ENCODE peak calls at places on chromosomes 16 and 17, in six cellular contexts. D, R, F, I, H and P are unnamed samples.
A peak's percentile ranks its signal among the peaks of the same experiment; 100 is the strongest.

GRCh38 chr17:66098040-66098439 is 93.9 kb downstream of the CEP112 start:
- DNase-seq in F (no peak), I (no peak), D (peak; percentile 58), R (no peak), H (no peak), P (no peak)

GRCh38 chr16:56708418-56708817 is 21.5 kb upstream of the NUP93 start:
- DNase-seq in I (no peak), H (no peak), R (no peak), F (no peak), D (no peak), P (no peak)

GRCh38 chr16:30369091-30369937 is 980 bp downstream of the TBC1D10B start:
- DNase-seq in R (peak; percentile 58), D (no peak), I (no peak), H (peak; percentile 37), F (no peak), P (no peak)

GRCh38 chr16:67258160-67258835 is 9.5 kb downstream of the SLC9A5 start:
- DNase-seq in R (no peak), D (no peak), H (no peak), I (no peak), F (peak; percentile 17), P (peak; percentile 86)

GRCh38 chr17:5821057-5821456 is 236.7 kb upstream of the NLRP1 start:
- DNase-seq in F (peak; percentile 26), R (peak; percentile 14), I (no peak), D (peak; percentile 29), H (peak; percentile 45), P (no peak)

GRCh38 chr17:65697661-65698060 is 136.2 kb upstream of the AXIN2 start:
- DNase-seq in F (no peak), I (no peak), H (no peak), D (no peak), R (no peak), P (no peak)

GRCh38 chr17:58028591-58028990 is 21.5 kb upstream of the SRSF1 start:
- DNase-seq in D (no peak), I (no peak), F (no peak), R (no peak), H (no peak), P (no peak)

GRCh38 chr16:89472711-89473075 is 17.7 kb downstream of the ANKRD11 start:
- DNase-seq in I (no peak), D (no peak), R (no peak), F (no peak), H (no peak), P (no peak)

GRCh38 chr17:44759096-44759915 is 518 bp downstream of the ADAM11 start:
- DNase-seq in D (no peak), H (no peak), R (no peak), I (no peak), F (peak; percentile 48), P (no peak)

GRCh38 chr17:27535178-27535928 is 79.1 kb downstream of the KSR1 start:
- DNase-seq in F (no peak), H (peak; percentile 59), R (no peak), D (peak; percentile 44), I (no peak), P (peak; percentile 62)

GRCh38 chr16:48277158-48277557 is 29.8 kb upstream of the ABCC11 start:
- DNase-seq in I (no peak), D (no peak), R (no peak), H (no peak), F (no peak), P (no peak)

GRCh38 chr17:81717049-81717765 is 5.1 kb downstream of the SLC25A10 start:
- DNase-seq in R (no peak), H (no peak), D (no peak), I (no peak), F (no peak), P (no peak)

GRCh38 chr16:67283039-67283825 is 3.9 kb downstream of the PLEKHG4 start:
- DNase-seq in R (no peak), F (no peak), I (no peak), D (peak; percentile 44), H (peak; percentile 48), P (no peak)

GRCh38 chr17:29567362-29568330 is 809 bp upstream of the ABHD15 start:
- DNase-seq in D (peak; percentile 25), F (peak; percentile 83), I (peak; percentile 64), R (peak; percentile 84), H (peak; percentile 79), P (no peak)

GRCh38 chr17:927611-928461 is 51.7 kb downstream of the NXN start:
- DNase-seq in F (no peak), D (peak; percentile 97), R (no peak), H (peak; percentile 98), I (no peak), P (peak; percentile 23)

DNA sequence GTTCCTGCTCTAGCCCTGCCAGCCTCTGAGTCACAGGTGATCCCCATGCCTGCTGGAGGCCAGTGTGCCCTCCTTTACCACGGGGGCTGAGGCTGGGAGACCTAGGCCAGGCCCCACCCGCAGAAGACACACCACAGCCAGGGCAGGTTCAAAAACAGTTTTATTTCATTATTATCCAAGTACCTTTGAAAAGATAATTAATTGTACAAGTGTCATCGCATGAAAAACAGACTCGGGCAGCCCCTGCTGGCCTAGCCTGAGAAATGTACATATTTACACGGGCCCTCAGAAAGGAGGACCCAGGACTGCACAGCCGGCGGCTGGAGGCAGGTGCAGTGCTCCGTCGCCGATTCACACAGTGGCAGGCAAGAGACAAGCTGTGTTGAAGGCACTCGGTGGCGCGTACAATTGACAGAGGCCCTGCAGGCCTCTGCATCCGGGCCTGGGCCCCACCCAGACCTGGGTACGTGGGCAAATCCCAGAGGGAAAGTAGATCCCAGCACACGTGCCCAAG is 4.4 kb downstream of the PDIA2 start:
- DNase-seq in R (no peak), D (no peak), I (no peak), F (no peak), H (no peak), P (no peak)
- H4K91ac ChIP-seq in R (no peak overlapping the region), D (no peak overlapping the region), I (no peak overlapping the region), F (no peak overlapping the region), H (no peak overlapping the region), P (no peak overlapping the region)

GRCh38 chr17:13492351-13493122 is 109.2 kb downstream of the HS3ST3A1 start:
- DNase-seq in F (no peak), R (no peak), H (no peak), I (no peak), D (no peak), P (no peak)
- H3K27ac ChIP-seq in F (no peak overlapping the region), R (no peak overlapping the region), H (no peak overlapping the region), I (no peak overlapping the region), D (no peak overlapping the region), P (no peak overlapping the region)

GRCh38 chr17:39513915-39514314 is 52.6 kb downstream of the CDK12 start:
- DNase-seq in F (no peak), D (no peak), H (no peak), R (no peak), I (no peak), P (no peak)
- H4K91ac ChIP-seq in F (no peak overlapping the region), D (no peak overlapping the region), H (no peak overlapping the region), R (no peak overlapping the region), I (no peak overlapping the region), P (no peak overlapping the region)

DNA sequence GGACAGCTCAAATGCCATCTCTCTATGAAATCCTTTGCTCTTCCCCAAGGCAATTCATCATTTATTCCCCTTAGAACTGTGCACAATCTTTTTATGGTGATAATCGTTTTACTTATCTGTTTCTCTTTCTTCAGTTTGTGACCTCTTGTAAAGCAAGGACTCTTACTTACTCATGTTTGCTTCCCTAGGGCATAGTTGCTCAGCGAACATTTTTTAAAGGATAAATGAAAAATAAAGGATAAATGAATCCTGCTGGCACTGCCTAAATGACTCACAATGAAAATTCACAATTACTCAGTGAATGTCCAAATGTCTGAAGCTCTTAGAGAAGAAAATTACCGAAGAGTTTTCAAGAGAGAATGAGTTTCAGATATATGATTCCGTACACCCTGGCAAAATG is 671.7 kb downstream of the CDH11 start:
- DNase-seq in D (peak; percentile 30), R (no peak), F (no peak), I (no peak), H (no peak), P (no peak)
- H3K27ac ChIP-seq in D (no peak overlapping the region), R (no peak overlapping the region), F (no peak overlapping the region), I (no peak overlapping the region), H (no peak overlapping the region), P (no peak overlapping the region)

GRCh38 chr16:55242667-55243066 is 81.3 kb upstream of the IRX6 start:
- DNase-seq in F (peak; percentile 63), D (no peak), R (no peak), I (no peak), H (no peak), P (no peak)

GRCh38 chr16:55236655-55237054 is 87.3 kb upstream of the IRX6 start:
- DNase-seq in I (no peak), R (no peak), F (no peak), D (no peak), H (no peak), P (no peak)

GRCh38 chr16:55240933-55241332 is 83.1 kb upstream of the IRX6 start:
- DNase-seq in I (no peak), R (no peak), H (no peak), D (no peak), F (peak; percentile 46), P (no peak)

DNA sequence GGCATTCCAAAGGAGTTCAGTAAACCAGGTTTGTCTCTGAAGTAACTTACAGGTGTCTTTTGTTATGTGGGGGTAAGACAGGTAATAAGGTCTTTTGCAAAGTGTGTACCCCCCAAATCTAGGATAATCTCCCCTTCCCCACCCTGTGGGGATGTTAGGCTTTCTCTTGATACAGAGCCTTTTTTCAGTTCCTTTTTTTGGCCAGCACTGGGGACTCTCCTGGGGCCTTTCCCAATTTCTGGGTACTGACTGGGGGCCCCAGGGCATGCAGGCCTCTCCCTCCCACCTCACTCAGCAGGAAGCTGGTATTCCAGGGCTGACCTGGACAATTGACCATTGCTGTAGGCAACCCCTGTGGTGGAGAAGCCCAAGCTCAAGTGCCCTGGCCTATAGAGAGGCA is 84.3 kb upstream of the IRX6 start:
- DNase-seq in I (no peak), F (no peak), R (no peak), H (no peak), D (no peak), P (no peak)
- H4K91ac ChIP-seq in I (no peak overlapping the region), F (no peak overlapping the region), R (no peak overlapping the region), H (no peak overlapping the region), D (no peak overlapping the region), P (no peak overlapping the region)